ENCODE peak calls at places on chromosomes 7 and 10, in ten cellular contexts. Z is GM23248; I is fibroblast of the conjunctiva; B is activated CD4-positive, CD25-positive, alpha-beta regulatory T cell; A is HuH-7.5; E is Calu3; G is astrocyte of the spinal cord; P is pulmonary artery endothelial cell; O is H7; F is left ventricle myocardium superior. R is an unnamed sample.

GRCh38 chr10:90592903-90593302 is 264.9 kb downstream of the HTR7 start:
- DNase-seq in A (peak), G (peak), P (no peak), F (peak), B (no peak), E (peak), Z (peak), I (peak), O (peak), R (peak)

GRCh38 chr7:128381161-128381821 is 19.8 kb upstream of the PRRT4 start:
- DNase-seq in O (peak), P (no peak), A (no peak), B (no peak), E (no peak), G (no peak), F (peak), I (no peak), Z (peak), R (peak)

GRCh38 chr10:114629824-114630430 is 28.1 kb downstream of the ABLIM1 start:
- DNase-seq in A (no peak), B (no peak), I (no peak), G (no peak), Z (no peak), E (no peak), O (no peak), F (no peak), P (no peak), R (no peak)

GRCh38 chr10:44399478-44400451 is 14.9 kb upstream of the CXCL12 start:
- DNase-seq in E (no peak), I (peak), P (no peak), G (no peak), B (no peak), A (no peak), F (no peak), O (no peak), Z (peak), R (no peak)

GRCh38 chr7:130921391-130922180 is 187.6 kb upstream of the KLF14 start:
- DNase-seq in B (no peak), E (no peak), A (no peak), F (peak), I (peak), O (no peak), G (peak), P (no peak), Z (peak), R (peak)

GRCh38 chr7:79529214-79529895 is 75.9 kb upstream of the MAGI2 start:
- DNase-seq in A (no peak), P (no peak), O (peak), F (no peak), G (no peak), Z (no peak), E (no peak), B (no peak), I (no peak), R (no peak)

GRCh38 chr7:107530749-107531148 is 33.0 kb downstream of the COG5 start:
- DNase-seq in P (no peak), Z (no peak), F (no peak), O (no peak), G (no peak), A (no peak), B (no peak), I (no peak), E (no peak), R (no peak)

GRCh38 chr10:28367865-28368541 is 65.1 kb upstream of the MPP7 start:
- DNase-seq in P (no peak), I (no peak), F (peak), Z (no peak), E (no peak), A (no peak), O (no peak), G (no peak), B (no peak), R (no peak)

GRCh38 chr10:70370766-70371165 is 11.7 kb downstream of the LRRC20 start:
- DNase-seq in I (no peak), A (no peak), E (no peak), Z (no peak), B (no peak), P (no peak), G (no peak), F (no peak), O (no peak), R (no peak)

GRCh38 chr7:102439963-102440795 is 6.8 kb downstream of the ORAI2 start:
- DNase-seq in P (peak), I (peak), B (no peak), Z (peak), O (peak), G (peak), E (peak), A (peak), F (peak), R (peak)

GRCh38 chr10:51879238-51879637 is 179.8 kb upstream of the CSTF2T start:
- DNase-seq in A (no peak), G (peak), F (no peak), I (peak), Z (peak), B (no peak), E (peak), O (no peak), P (peak), R (peak)

GRCh38 chr7:151083071-151083823 is at the start of gene TMUB1:
- DNase-seq in F (peak), E (peak), P (no peak), I (no peak), G (peak), O (peak), B (peak), Z (peak), A (peak), R (peak)

GRCh38 chr7:2445898-2446555 is 30.2 kb downstream of the GRIFIN start:
- DNase-seq in E (no peak), P (no peak), Z (peak), G (no peak), B (no peak), I (no peak), O (peak), F (no peak), A (no peak), R (no peak)